ENCODE peak calls at places on chromosomes 13 and 19, in six cellular contexts. S is spleen, A is kidney epithelial cell, K is body of pancreas, Y is breast epithelium, J is pancreas. L is an unnamed sample.
A peak's percentile ranks its signal among the peaks of the same experiment; 100 is the strongest.

GRCh38 chr13:84672616-84673015 is 790.3 kb upstream of the SLITRK1 start:
- DNase-seq in S (no peak), Y (no peak), K (no peak), J (no peak), A (no peak), L (no peak)

GRCh38 chr19:55491546-55492360 is 3.5 kb downstream of the SSC5D start:
- DNase-seq in J (no peak), Y (no peak), A (no peak), S (no peak), K (no peak), L (no peak)

GRCh38 chr13:110306340-110306959 is 507 bp downstream of the COL4A1 start:
- DNase-seq in J (no peak), A (no peak), Y (no peak), S (no peak), K (no peak), L (no peak)

GRCh38 chr19:31694761-31695160 is 345.5 kb upstream of the TSHZ3 start:
- DNase-seq in A (no peak), Y (no peak), K (no peak), S (no peak), J (no peak), L (no peak)

GRCh38 chr19:56837892-56838679 is 2.4 kb downstream of the PEG3 start:
- DNase-seq in Y (peak; percentile 66), K (peak; percentile 80), A (peak; percentile 38), S (no peak), J (peak; percentile 77), L (peak; percentile 50)

GRCh38 chr13:114109646-114110045 is 22.8 kb downstream of the RASA3 start:
- DNase-seq in S (peak; percentile 84), Y (peak; percentile 50), A (no peak), K (no peak), J (no peak), L (no peak)

GRCh38 chr13:67341406-67341805 is 111.3 kb upstream of the PCDH9 start:
- DNase-seq in J (no peak), Y (no peak), K (no peak), S (no peak), A (no peak), L (no peak)

GRCh38 chr13:83449666-83450395 is 432.4 kb downstream of the SLITRK1 start:
- DNase-seq in K (no peak), S (no peak), J (no peak), Y (no peak), A (no peak), L (no peak)

GRCh38 chr13:73040968-73041580 is 17.7 kb upstream of the KLF5 start:
- DNase-seq in Y (no peak), A (no peak), S (no peak), J (no peak), K (no peak), L (no peak)

GRCh38 chr19:48395170-48395455 is 1.6 kb downstream of the GRIN2D start:
- DNase-seq in Y (no peak), J (no peak), K (no peak), A (no peak), S (no peak), L (no peak)

GRCh38 chr19:4518345-4519171 is at the start of gene PLIN4:
- DNase-seq in K (peak; percentile 41), A (no peak), S (no peak), J (peak; percentile 70), Y (peak; percentile 62), L (no peak)

GRCh38 chr13:48236528-48237353 is 3.7 kb downstream of the ITM2B start:
- DNase-seq in S (no peak), J (no peak), Y (no peak), K (no peak), A (no peak), L (no peak)

GRCh38 chr13:110258876-110259631 is 47.9 kb downstream of the COL4A1 start:
- DNase-seq in S (no peak), A (no peak), K (no peak), Y (no peak), J (no peak), L (no peak)

GRCh38 chr19:31979949-31980670 is 365.3 kb upstream of the ZNF507 start:
- DNase-seq in J (no peak), Y (no peak), K (no peak), A (no peak), S (no peak), L (no peak)

GRCh38 chr19:30530751-30531150 is 158.6 kb downstream of the ZNF536 start:
- DNase-seq in K (no peak), A (no peak), Y (no peak), S (no peak), J (no peak), L (no peak)

GRCh38 chr13:32305646-32306045 is 9.5 kb downstream of the ZAR1L start:
- DNase-seq in A (no peak), K (no peak), S (no peak), J (no peak), Y (no peak), L (no peak)

GRCh38 chr13:32309812-32310706 is 5.1 kb downstream of the ZAR1L start:
- DNase-seq in S (no peak), A (no peak), Y (no peak), J (no peak), K (no peak), L (no peak)

GRCh38 chr13:32314271-32314967 is 744 bp downstream of the ZAR1L start:
- DNase-seq in S (peak; percentile 88), Y (no peak), K (no peak), A (no peak), J (no peak), L (peak; percentile 15)

GRCh38 chr13:32311188-32311897 is 3.8 kb downstream of the ZAR1L start:
- DNase-seq in S (peak; percentile 79), A (no peak), K (no peak), Y (no peak), J (no peak), L (no peak)

GRCh38 chr13:32309312-32309711 is 5.9 kb downstream of the ZAR1L start:
- DNase-seq in J (no peak), A (no peak), K (no peak), S (no peak), Y (no peak), L (no peak)
- TF ChIP-seq CTCF in J (no peak), A (no peak), K (no peak), S (no peak), Y (no peak), L (no peak)

DNA sequence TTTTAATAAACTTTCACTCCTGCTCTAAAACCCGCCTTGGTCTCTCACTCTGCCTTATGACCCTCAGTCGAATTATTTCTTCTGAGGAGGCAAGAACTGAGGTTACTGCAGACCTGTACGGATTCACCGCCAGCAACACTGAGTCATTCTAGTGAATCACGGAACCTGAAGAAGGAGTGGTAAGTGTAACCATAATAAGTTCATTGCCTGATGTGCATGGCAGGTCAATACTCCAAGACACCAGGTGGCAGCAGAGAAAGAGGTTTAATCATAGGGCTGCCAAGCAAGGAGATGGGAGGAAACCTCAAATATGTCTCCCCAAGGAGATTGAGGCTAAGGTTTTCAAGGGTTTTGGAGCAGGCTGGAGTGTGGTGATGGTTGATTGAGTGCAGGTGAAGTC is 204.3 kb upstream of the IPO5 start:
- DNase-seq in S (no peak), Y (no peak), K (no peak), A (no peak), J (no peak), L (no peak)
- TF ChIP-seq CTCF in S (no peak), Y (no peak), K (no peak), A (no peak), J (no peak), L (no peak)

DNA sequence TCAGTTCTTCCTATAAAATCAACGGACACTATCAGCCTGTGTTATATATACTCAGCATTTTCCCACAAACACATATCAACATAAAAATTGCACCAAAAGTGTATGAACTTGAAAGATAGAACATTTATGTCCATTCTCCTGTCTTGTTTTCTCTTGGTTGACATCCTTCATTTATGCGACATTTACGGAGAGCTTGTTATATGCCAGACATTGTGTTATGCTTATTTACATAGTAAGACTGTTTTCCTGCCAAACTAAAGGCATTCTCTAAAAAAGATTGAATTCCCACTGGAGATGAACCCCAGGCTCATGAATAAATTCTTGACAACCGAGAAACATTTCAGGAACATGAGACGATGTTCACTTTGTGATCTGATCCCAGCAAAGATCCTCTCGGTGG is 131.0 kb downstream of the RAP2A start:
- DNase-seq in A (no peak), K (no peak), S (no peak), J (no peak), Y (no peak), L (no peak)
- TF ChIP-seq CTCF in A (no peak), K (no peak), S (no peak), J (no peak), Y (no peak), L (no peak)

GRCh38 chr19:18798384-18799352 is 7.6 kb upstream of the COMP start:
- DNase-seq in K (no peak), J (no peak), Y (no peak), S (no peak), A (no peak), L (no peak)
- TF ChIP-seq CTCF in K (no peak), J (no peak), Y (no peak), S (no peak), A (peak; percentile 8), L (no peak)

GRCh38 chr19:28239270-28239669 is 973.7 kb downstream of the UQCRFS1 start:
- DNase-seq in J (no peak), Y (no peak), S (no peak), K (no peak), A (no peak), L (no peak)

GRCh38 chr19:28244966-28245365 is 968.0 kb downstream of the UQCRFS1 start:
- DNase-seq in K (no peak), Y (no peak), A (no peak), S (no peak), J (no peak), L (no peak)

GRCh38 chr19:28245937-28246336 is 967.0 kb downstream of the UQCRFS1 start:
- DNase-seq in J (no peak), S (no peak), K (no peak), Y (no peak), A (no peak), L (no peak)

DNA sequence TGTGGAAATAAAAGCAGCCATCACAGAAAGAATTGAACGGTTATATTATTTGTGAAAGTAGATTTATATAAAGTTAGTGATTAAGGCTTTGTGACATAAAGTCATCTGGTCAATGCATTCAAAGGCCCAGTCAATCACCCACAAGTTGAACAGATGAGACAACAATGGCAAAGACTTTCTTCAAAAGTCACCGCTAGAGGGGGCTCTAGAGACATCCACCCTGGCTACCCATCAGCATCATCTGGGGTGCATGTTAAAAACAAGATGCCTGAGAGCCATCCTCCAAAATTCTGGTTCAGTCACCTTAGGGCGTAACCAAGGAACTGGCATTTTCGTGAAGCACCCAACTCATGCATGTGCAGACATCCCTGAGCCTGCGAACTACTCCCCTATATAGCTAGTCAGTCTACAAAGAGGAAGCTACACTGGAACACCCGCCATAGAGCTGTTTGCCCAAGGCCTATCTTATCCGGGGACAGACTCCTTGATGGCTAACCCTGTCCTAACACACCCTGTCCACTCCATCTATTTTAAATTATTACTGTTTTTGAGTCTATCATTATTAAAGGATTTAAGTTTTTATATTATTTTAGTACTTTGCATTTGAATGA is 970.5 kb downstream of the UQCRFS1 start:
- DNase-seq in K (peak; percentile 26), A (no peak), J (peak; percentile 5), S (no peak), Y (no peak), L (no peak)
- TF ChIP-seq CTCF in K (peak; percentile 51), A (peak; percentile 66), J (peak; percentile 46), S (peak; percentile 49), Y (no peak), L (peak; percentile 33)

GRCh38 chr13:28754698-28755545 is 36.2 kb upstream of the SLC46A3 start:
- DNase-seq in K (no peak), A (no peak), S (peak; percentile 77), Y (no peak), J (no peak), L (peak; percentile 32)
- TF ChIP-seq CTCF in K (no peak), A (no peak), S (no peak), Y (no peak), J (no peak), L (no peak)

GRCh38 chr19:383922-384800 is 24.8 kb downstream of the C2CD4C start:
- DNase-seq in K (peak; percentile 38), S (peak; percentile 75), Y (peak; percentile 50), A (no peak), J (peak; percentile 22), L (no peak)
- TF ChIP-seq CTCF in K (peak; percentile 72), S (peak; percentile 59), Y (peak; percentile 31), A (peak; percentile 39), J (peak; percentile 39), L (peak; percentile 34)